ENCODE peak calls at places on chromosomes 4 and X, in five cellular contexts. W, N, R, Y and C are unnamed samples.

GRCh38 chr4:8238515-8239053 is 31.0 kb upstream of the HTRA3 start:
- DNase-seq in R (no peak), W (no peak), Y (no peak), N (no peak), C (no peak)

GRCh38 chr4:113623274-113623894 is 138.2 kb downstream of the CAMK2D start:
- DNase-seq in W (no peak), R (no peak), N (no peak), Y (no peak), C (no peak)

GRCh38 chr4:35063171-35063570 is 1181.1 kb downstream of the ARAP2 start:
- DNase-seq in N (no peak), W (no peak), R (no peak), Y (no peak), C (no peak)

GRCh38 chrX:68719904-68720614 is 72.6 kb downstream of the STARD8 start:
- DNase-seq in N (no peak), Y (no peak), R (no peak), W (peak), C (no peak)

GRCh38 chr4:90293320-90293719 is 166.1 kb downstream of the CCSER1 start:
- DNase-seq in R (no peak), N (no peak), W (no peak), Y (no peak), C (no peak)

GRCh38 chr4:123361195-123361861 is 35.3 kb upstream of the SPRY1 start:
- DNase-seq in N (peak), W (no peak), Y (no peak), R (no peak), C (no peak)

GRCh38 chrX:112687189-112687691 is 7.5 kb upstream of the LHFPL1 start:
- DNase-seq in R (no peak), Y (no peak), W (no peak), N (peak), C (no peak)

GRCh38 chrX:13369541-13370140 is 49.8 kb upstream of the ATXN3L start:
- DNase-seq in Y (no peak), R (no peak), W (no peak), N (no peak), C (no peak)

GRCh38 chr4:8217871-8218270 is 18.8 kb downstream of the SH3TC1 start:
- DNase-seq in N (no peak), W (no peak), Y (no peak), R (no peak), C (no peak)

GRCh38 chr4:7196731-7197130 is 4.4 kb downstream of the SORCS2 start:
- DNase-seq in Y (no peak), N (no peak), W (peak), R (no peak), C (no peak)

GRCh38 chrX:39258331-39258730 is 457.1 kb downstream of the MID1IP1 start:
- DNase-seq in R (no peak), Y (no peak), W (no peak), N (no peak), C (no peak)

GRCh38 chrX:116010939-116011338 is 159.6 kb upstream of the AGTR2 start:
- DNase-seq in Y (no peak), W (no peak), N (no peak), R (no peak), C (no peak)

GRCh38 chr4:112251044-112251632 is 19.6 kb downstream of the AP1AR start:
- DNase-seq in W (no peak), N (no peak), Y (no peak), R (no peak), C (no peak)

GRCh38 chr4:7512428-7512827 is 77.7 kb upstream of the PSAPL1 start:
- DNase-seq in Y (no peak), W (no peak), N (no peak), R (no peak), C (no peak)

GRCh38 chrX:39613997-39614679 is 483.6 kb downstream of the BCOR start:
- DNase-seq in N (no peak), Y (no peak), W (no peak), R (no peak), C (no peak)

GRCh38 chr4:8915201-8916200 is 43.9 kb upstream of the HMX1 start:
- DNase-seq in R (no peak), N (no peak), Y (no peak), W (peak), C (peak)

GRCh38 chr4:56575820-56576429 is 70.3 kb downstream of the ARL9 start:
- DNase-seq in R (no peak), Y (no peak), W (no peak), N (peak), C (no peak)

GRCh38 chr4:60042231-60042652 is 1157.9 kb upstream of the ADGRL3 start:
- DNase-seq in R (no peak), W (no peak), N (no peak), Y (no peak), C (no peak)

GRCh38 chr4:8303485-8304281 is 34.1 kb downstream of the HTRA3 start:
- DNase-seq in N (peak), W (peak), R (no peak), Y (peak), C (no peak)

GRCh38 chr4:69888336-69888735 is 28.4 kb upstream of the SULT1E1 start:
- DNase-seq in R (no peak), Y (no peak), W (no peak), N (no peak), C (no peak)

GRCh38 chr4:986949-987688 is at the start of gene IDUA:
- DNase-seq in N (no peak), Y (no peak), R (peak), W (peak), C (peak)
- TF ChIP-seq CTCF in N (peak), Y (no peak), R (peak), W (no peak), C (peak)

DNA sequence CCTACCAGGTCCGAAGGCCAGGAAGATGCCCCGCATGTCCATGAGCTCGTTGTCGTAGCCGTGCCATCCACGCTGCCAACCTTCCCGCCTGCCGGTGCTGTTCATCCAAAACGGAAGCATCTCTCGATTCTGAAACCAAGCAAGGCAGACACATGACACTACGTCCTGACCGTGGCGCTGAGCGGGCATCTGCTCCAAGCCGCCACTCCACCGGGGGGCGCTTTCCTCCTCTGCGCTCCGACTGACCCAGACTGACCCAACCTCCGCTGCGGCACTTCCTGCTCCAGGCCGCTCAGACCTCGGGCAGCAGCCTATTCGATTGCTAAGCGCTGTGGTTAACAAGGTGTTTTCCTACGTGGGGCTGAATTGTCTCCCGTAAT is 120.4 kb downstream of the ENPP6 start:
- DNase-seq in Y (no peak), W (peak), N (no peak), R (no peak), C (no peak)
- TF ChIP-seq CTCF in Y (no peak), W (no peak), N (peak), R (no peak), C (no peak)

GRCh38 chrX:100409316-100410082 is 574 bp downstream of the PCDH19 start:
- DNase-seq in N (no peak), Y (no peak), R (no peak), W (no peak), C (no peak)

GRCh38 chrX:100407784-100408642 is 2.1 kb downstream of the PCDH19 start:
- DNase-seq in Y (no peak), N (no peak), W (no peak), R (no peak), C (no peak)

GRCh38 chrX:100404851-100405250 is 5.2 kb downstream of the PCDH19 start:
- DNase-seq in N (no peak), R (no peak), W (no peak), Y (no peak), C (no peak)

GRCh38 chrX:100408643-100409315 is 1.3 kb downstream of the PCDH19 start:
- DNase-seq in R (no peak), N (no peak), Y (no peak), W (no peak), C (no peak)

GRCh38 chrX:100407147-100407783 is 2.8 kb downstream of the PCDH19 start:
- DNase-seq in N (no peak), R (no peak), Y (no peak), W (no peak), C (no peak)
- TF ChIP-seq CTCF in N (no peak), R (no peak), Y (no peak), W (no peak), C (no peak)

GRCh38 chr4:107740381-107740780 is 20.3 kb upstream of the PAPSS1 start:
- DNase-seq in R (no peak), Y (no peak), N (no peak), W (no peak), C (no peak)
- TF ChIP-seq CTCF in R (no peak), Y (no peak), N (peak), W (no peak), C (no peak)

DNA sequence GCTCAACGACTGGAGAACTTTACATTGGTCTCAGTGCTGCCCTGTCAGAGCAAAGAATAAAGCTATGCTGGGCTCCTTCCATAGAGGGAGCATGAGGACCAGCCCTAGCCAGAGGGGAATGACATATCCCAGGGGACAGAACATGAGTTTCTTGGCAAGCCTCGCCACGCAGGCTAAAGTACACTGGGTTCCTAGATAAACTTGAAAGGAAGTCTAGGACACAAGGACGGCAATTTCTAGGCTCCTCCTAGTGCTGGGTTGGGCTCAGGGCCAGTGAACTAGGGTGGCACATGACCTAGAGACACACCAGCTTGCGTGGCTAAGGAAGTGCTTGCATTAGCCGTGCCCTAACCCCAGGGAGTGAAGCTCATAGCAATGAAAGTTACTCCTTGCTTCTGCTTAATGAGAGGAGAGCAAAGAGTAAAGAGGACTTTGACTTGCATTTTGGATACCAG is 141.0 kb downstream of the MAB21L2 start:
- DNase-seq in R (no peak), N (no peak), Y (peak), W (peak), C (no peak)
- TF ChIP-seq CTCF in R (no peak), N (no peak), Y (no peak), W (no peak), C (no peak)